ENCODE peak calls at places on chromosomes 12 and 14, in six cellular contexts. J is HCT116, V is A549, K is H1, B is HepG2, D is GM12878. Z is an unnamed sample.

GRCh38 chr12:23756416-23756815 is 193.1 kb downstream of the SOX5 start:
- DNase-seq in J (no peak), V (no peak), K (no peak), B (no peak), D (no peak), Z (no peak)

GRCh38 chr12:119479121-119479561 is 114.4 kb upstream of the TMEM233 start:
- DNase-seq in J (no peak), V (no peak), K (no peak), B (no peak), D (no peak), Z (no peak)

GRCh38 chr12:131009595-131010270 is 56.0 kb downstream of the ADGRD1 start:
- DNase-seq in J (no peak), V (no peak), K (no peak), B (no peak), D (no peak), Z (no peak)

GRCh38 chr12:124725612-124726237 is 137.9 kb downstream of the SCARB1 start:
- DNase-seq in J (no peak), V (no peak), K (no peak), B (no peak), D (no peak), Z (no peak)

GRCh38 chr14:93301821-93302447 is 30.9 kb downstream of the BTBD7 start:
- DNase-seq in J (peak; percentile 34), V (peak; percentile 24), K (peak; percentile 21), B (no peak), D (no peak), Z (no peak)

GRCh38 chr12:1791104-1791927 is 29.0 kb upstream of the LRTM2 start:
- DNase-seq in J (peak; percentile 38), V (peak; percentile 78), K (no peak), B (peak; percentile 63), D (peak; percentile 30), Z (peak; percentile 81)

GRCh38 chr14:61475316-61475715 is 153.9 kb downstream of the PRKCH start:
- DNase-seq in J (peak; percentile 56), V (peak; percentile 80), K (no peak), B (peak; percentile 67), D (no peak), Z (peak; percentile 83)

GRCh38 chr12:53508534-53509199 is 1.4 kb upstream of the NPFF start:
- DNase-seq in J (no peak), V (peak; percentile 77), K (peak; percentile 77), B (peak; percentile 72), D (peak; percentile 60), Z (peak; percentile 84)

GRCh38 chr14:93285048-93285447 is 47.8 kb downstream of the BTBD7 start:
- DNase-seq in J (no peak), V (no peak), K (no peak), B (no peak), D (no peak), Z (no peak)

GRCh38 chr12:8890313-8891084 is 23.8 kb upstream of the PHC1 start:
- DNase-seq in J (no peak), V (peak; percentile 51), K (no peak), B (peak; percentile 32), D (peak; percentile 8), Z (peak; percentile 57)

GRCh38 chr12:41092115-41092514 is 96.0 kb upstream of the PDZRN4 start:
- DNase-seq in J (no peak), V (no peak), K (no peak), B (no peak), D (no peak), Z (no peak)

GRCh38 chr12:12070674-12071661 is at the start of gene BCL2L14:
- DNase-seq in J (no peak), V (no peak), K (no peak), B (peak; percentile 59), D (peak; percentile 36), Z (no peak)

GRCh38 chr12:32671930-32672785 is 6.9 kb upstream of the DNM1L start:
- DNase-seq in J (peak; percentile 46), V (peak; percentile 73), K (no peak), B (peak; percentile 51), D (no peak), Z (peak; percentile 75)

GRCh38 chr12:106282457-106283097 is 20.0 kb upstream of the TCP11L2 start:
- DNase-seq in J (peak; percentile 67), V (peak; percentile 83), K (no peak), B (peak; percentile 97), D (no peak), Z (peak; percentile 69)

GRCh38 chr12:128690641-128691040 is 133.1 kb downstream of the SLC15A4 start:
- DNase-seq in J (no peak), V (no peak), K (no peak), B (no peak), D (no peak), Z (no peak)

GRCh38 chr14:36512585-36513003 is 7.4 kb downstream of the NKX2-1 start:
- DNase-seq in J (no peak), V (no peak), K (no peak), B (no peak), D (no peak), Z (no peak)
- TF ChIP-seq MAX in J (no peak), V (no peak), K (no peak), B (no peak), D (no peak), Z (no peak)

DNA sequence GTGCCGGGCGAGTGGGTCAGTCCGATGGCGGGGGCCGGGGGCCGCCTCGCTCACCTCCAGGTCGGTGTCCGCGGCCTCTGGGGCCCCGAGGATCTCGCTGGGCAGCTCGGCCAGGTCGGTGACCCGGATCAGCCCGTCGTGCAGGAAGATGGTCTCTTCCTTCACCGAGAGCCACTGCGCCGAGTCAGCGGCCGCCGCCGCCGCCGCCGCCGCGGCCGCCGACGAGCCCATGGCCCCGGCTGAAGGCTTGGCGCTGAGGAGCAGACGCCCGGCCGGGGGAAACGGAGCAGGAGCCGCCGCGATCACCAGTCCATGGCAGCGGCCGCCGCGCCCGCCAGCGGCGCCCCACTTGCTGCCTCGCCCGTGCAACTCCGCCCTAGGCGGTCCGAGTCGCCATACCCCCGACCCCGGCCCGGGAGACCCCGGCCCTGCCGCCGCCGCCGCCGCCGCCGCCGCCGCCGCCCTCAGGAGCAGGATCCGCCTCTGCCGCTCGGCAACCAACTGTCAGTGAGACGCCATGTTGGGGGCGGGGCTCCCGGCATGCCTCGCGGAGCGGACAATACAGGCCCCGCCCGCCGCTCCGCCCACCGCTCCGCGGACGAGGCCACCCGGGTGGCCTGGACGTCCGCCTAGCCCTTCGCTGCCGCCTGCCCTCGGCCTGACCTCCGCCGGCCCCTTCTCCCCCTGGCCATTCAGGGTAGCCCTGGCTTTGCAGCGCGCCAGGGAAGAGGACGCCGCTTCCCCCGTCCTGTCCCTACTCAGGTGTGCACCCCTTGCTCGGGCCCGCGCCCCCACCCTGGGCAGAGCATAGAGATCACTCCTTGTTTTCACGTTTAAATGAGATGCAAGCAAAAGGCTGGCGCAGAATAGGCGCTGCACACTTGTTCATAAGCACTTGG is at the start of gene HECTD4:
- DNase-seq in J (peak; percentile 42), V (peak; percentile 87), K (peak; percentile 49), B (peak; percentile 82), D (peak; percentile 34), Z (peak; percentile 95)
- TF ChIP-seq POLR2A in J (peak; percentile 85), V (peak; percentile 98), K (no peak), B (peak; percentile 63), D (peak; percentile 92), Z (peak; percentile 94)

DNA sequence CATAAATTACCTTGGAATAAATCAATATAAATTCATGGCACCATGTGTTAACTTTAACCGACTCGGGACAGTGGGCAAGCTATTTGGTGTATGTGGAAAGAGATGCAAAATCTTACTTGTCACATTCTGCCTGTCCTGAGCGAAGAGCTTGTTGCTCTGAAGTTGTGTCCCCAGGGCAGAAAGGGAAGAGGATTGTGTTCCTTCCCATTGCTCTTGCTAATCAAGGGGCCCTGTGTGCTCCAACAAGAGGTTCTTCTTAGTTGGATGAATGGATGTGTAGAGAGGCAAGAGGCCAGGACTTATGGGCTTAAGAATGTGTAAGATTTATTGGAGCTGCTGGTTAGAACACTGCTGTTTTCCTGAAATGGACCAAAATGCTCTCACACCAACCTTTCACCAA is 36.5 kb upstream of the FRS2 start:
- DNase-seq in J (no peak), V (no peak), K (no peak), B (no peak), D (no peak), Z (no peak)
- TF ChIP-seq MAX in J (no peak), V (no peak), K (no peak), B (no peak), D (no peak), Z (no peak)

GRCh38 chr14:76953196-76953945 is 75.1 kb downstream of the IRF2BPL start:
- DNase-seq in J (peak; percentile 81), V (peak; percentile 87), K (no peak), B (peak; percentile 45), D (no peak), Z (peak; percentile 61)
- TF ChIP-seq POLR2A in J (peak; percentile 50), V (peak; percentile 62), K (no peak), B (peak; percentile 44), D (peak; percentile 37), Z (no peak)

GRCh38 chr14:37585101-37585479 is 10.0 kb downstream of the FOXA1 start:
- DNase-seq in J (no peak), V (no peak), K (no peak), B (no peak), D (no peak), Z (no peak)
- TF ChIP-seq MAX in J (no peak), V (no peak), K (peak; percentile 60), B (no peak), D (no peak), Z (no peak)

GRCh38 chr12:30795660-30796507 is 41.1 kb upstream of the CAPRIN2 start:
- DNase-seq in J (peak; percentile 64), V (peak; percentile 69), K (no peak), B (peak; percentile 48), D (no peak), Z (peak; percentile 93)
- TF ChIP-seq POLR2A in J (peak; percentile 43), V (peak; percentile 55), K (no peak), B (no peak), D (no peak), Z (peak; percentile 69)

DNA sequence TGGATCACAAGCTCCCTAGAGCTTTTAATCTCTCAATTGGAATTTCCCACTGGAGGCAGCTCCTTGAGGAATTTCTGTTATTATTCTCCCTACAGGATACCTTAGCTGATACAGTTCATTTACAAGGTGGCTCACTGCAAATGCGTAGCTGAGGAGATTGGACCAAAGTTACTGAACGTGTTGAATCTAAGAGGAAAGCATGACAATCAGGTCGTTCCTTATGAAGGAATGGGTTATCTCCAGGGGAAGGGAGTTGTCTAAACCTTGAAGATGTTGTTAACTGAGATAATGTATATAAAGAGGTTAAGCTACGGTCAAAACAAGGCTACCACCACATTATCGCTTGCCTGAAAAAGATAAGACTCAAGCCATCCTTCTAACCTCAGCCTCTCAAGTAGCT is 105.8 kb upstream of the TBX3 start:
- DNase-seq in J (no peak), V (no peak), K (no peak), B (no peak), D (no peak), Z (no peak)
- TF ChIP-seq MAX in J (no peak), V (no peak), K (no peak), B (no peak), D (no peak), Z (no peak)

GRCh38 chr14:90514566-90514965 is 117.7 kb downstream of the CALM1 start:
- DNase-seq in J (no peak), V (no peak), K (no peak), B (no peak), D (no peak), Z (no peak)
- TF ChIP-seq POLR2A in J (no peak), V (no peak), K (no peak), B (no peak), D (no peak), Z (no peak)

GRCh38 chr14:87175175-87175574 is 817.8 kb downstream of the GALC start:
- DNase-seq in J (no peak), V (no peak), K (no peak), B (no peak), D (no peak), Z (no peak)
- TF ChIP-seq MAX in J (no peak), V (no peak), K (no peak), B (no peak), D (no peak), Z (no peak)

Z was measured in NB4.